ENCODE peak calls at places on chromosomes 7 and 10, in seven cellular contexts. One of them, this sample, is unnamed.

GRCh38 chr10:112898540-112899395 is 51.3 kb upstream of the TCF7L2 start:
- DNase-seq in lung: no peak
- DNase-seq in CD8-positive, alpha-beta T cell: no peak
- DNase-seq in PC-9: no peak
- DNase-seq in left ventricle myocardium inferior: no peak
- DNase-seq in GM23338: peak; percentile 91
- DNase-seq in ovary: peak; percentile 32
- DNase-seq in this sample: no peak

GRCh38 chr7:7424151-7424873 is 111.4 kb downstream of the COL28A1 start:
- DNase-seq in lung: peak; percentile 60
- DNase-seq in CD8-positive, alpha-beta T cell: peak; percentile 8
- DNase-seq in PC-9: peak; percentile 55
- DNase-seq in left ventricle myocardium inferior: peak; percentile 35
- DNase-seq in GM23338: peak; percentile 87
- DNase-seq in ovary: peak; percentile 72
- DNase-seq in this sample: no peak

GRCh38 chr7:142441074-142441403 is 183.2 kb upstream of the PRSS58 start:
- DNase-seq in lung: no peak
- DNase-seq in CD8-positive, alpha-beta T cell: no peak
- DNase-seq in PC-9: peak; percentile 93
- DNase-seq in left ventricle myocardium inferior: no peak
- DNase-seq in GM23338: peak; percentile 11
- DNase-seq in ovary: no peak
- DNase-seq in this sample: no peak

GRCh38 chr10:125021686-125022374 is 79.9 kb downstream of the ZRANB1 start:
- DNase-seq in lung: no peak
- DNase-seq in CD8-positive, alpha-beta T cell: no peak
- DNase-seq in PC-9: no peak
- DNase-seq in left ventricle myocardium inferior: no peak
- DNase-seq in GM23338: no peak
- DNase-seq in ovary: no peak
- DNase-seq in this sample: no peak

GRCh38 chr7:119974972-119975371 is 298.0 kb upstream of the KCND2 start:
- DNase-seq in lung: no peak
- DNase-seq in CD8-positive, alpha-beta T cell: no peak
- DNase-seq in PC-9: no peak
- DNase-seq in left ventricle myocardium inferior: no peak
- DNase-seq in GM23338: no peak
- DNase-seq in ovary: no peak
- DNase-seq in this sample: no peak

GRCh38 chr7:2521952-2522591 is 2.5 kb downstream of the LFNG start:
- DNase-seq in lung: peak; percentile 59
- DNase-seq in CD8-positive, alpha-beta T cell: peak; percentile 45
- DNase-seq in PC-9: no peak
- DNase-seq in left ventricle myocardium inferior: peak; percentile 50
- DNase-seq in GM23338: no peak
- DNase-seq in ovary: no peak
- DNase-seq in this sample: no peak

GRCh38 chr10:13865758-13866491 is 279.2 kb downstream of the PRPF18 start:
- DNase-seq in lung: no peak
- DNase-seq in CD8-positive, alpha-beta T cell: no peak
- DNase-seq in PC-9: peak; percentile 92
- DNase-seq in left ventricle myocardium inferior: no peak
- DNase-seq in GM23338: peak; percentile 76
- DNase-seq in ovary: no peak
- DNase-seq in this sample: no peak

GRCh38 chr10:101144053-101144452 is 13.0 kb downstream of the TLX1 start:
- DNase-seq in lung: no peak
- DNase-seq in CD8-positive, alpha-beta T cell: no peak
- DNase-seq in PC-9: no peak
- DNase-seq in left ventricle myocardium inferior: no peak
- DNase-seq in GM23338: no peak
- DNase-seq in ovary: no peak
- DNase-seq in this sample: no peak

GRCh38 chr10:130484912-130485180 is 348.7 kb downstream of the GLRX3 start:
- DNase-seq in lung: no peak
- DNase-seq in CD8-positive, alpha-beta T cell: no peak
- DNase-seq in PC-9: no peak
- DNase-seq in left ventricle myocardium inferior: no peak
- DNase-seq in GM23338: no peak
- DNase-seq in ovary: no peak
- DNase-seq in this sample: no peak

GRCh38 chr10:28382520-28383269 is 79.8 kb upstream of the MPP7 start:
- DNase-seq in lung: no peak
- DNase-seq in CD8-positive, alpha-beta T cell: no peak
- DNase-seq in PC-9: no peak
- DNase-seq in left ventricle myocardium inferior: no peak
- DNase-seq in GM23338: no peak
- DNase-seq in ovary: no peak
- DNase-seq in this sample: peak; percentile 2

GRCh38 chr7:4879401-4880081 is 4.0 kb downstream of the RADIL start:
- DNase-seq in lung: no peak
- DNase-seq in CD8-positive, alpha-beta T cell: no peak
- DNase-seq in PC-9: no peak
- DNase-seq in left ventricle myocardium inferior: no peak
- DNase-seq in GM23338: no peak
- DNase-seq in ovary: no peak
- DNase-seq in this sample: no peak

GRCh38 chr10:14533295-14533694 is 202.6 kb upstream of the FRMD4A start:
- DNase-seq in lung: no peak
- DNase-seq in CD8-positive, alpha-beta T cell: no peak
- DNase-seq in PC-9: no peak
- DNase-seq in left ventricle myocardium inferior: no peak
- DNase-seq in GM23338: no peak
- DNase-seq in ovary: no peak
- DNase-seq in this sample: no peak

GRCh38 chr10:73590881-73591577 is at the start of gene USP54:
- DNase-seq in lung: no peak
- DNase-seq in CD8-positive, alpha-beta T cell: no peak
- DNase-seq in PC-9: peak; percentile 94
- DNase-seq in left ventricle myocardium inferior: no peak
- DNase-seq in GM23338: peak; percentile 83
- DNase-seq in ovary: no peak
- DNase-seq in this sample: no peak

GRCh38 chr10:27100800-27101347 is 580 bp upstream of the ANKRD26 start:
- DNase-seq in lung: no peak
- DNase-seq in CD8-positive, alpha-beta T cell: peak; percentile 3
- DNase-seq in PC-9: no peak
- DNase-seq in left ventricle myocardium inferior: no peak
- DNase-seq in GM23338: no peak
- DNase-seq in ovary: peak; percentile 20
- DNase-seq in this sample: no peak

GRCh38 chr10:70441161-70441876 is at the start of gene NODAL:
- DNase-seq in lung: no peak
- DNase-seq in CD8-positive, alpha-beta T cell: no peak
- DNase-seq in PC-9: no peak
- DNase-seq in left ventricle myocardium inferior: no peak
- DNase-seq in GM23338: peak; percentile 68
- DNase-seq in ovary: no peak
- DNase-seq in this sample: no peak

GRCh38 chr10:131868436-131868835 is 32.4 kb upstream of the PPP2R2D start:
- DNase-seq in lung: no peak
- DNase-seq in CD8-positive, alpha-beta T cell: no peak
- DNase-seq in PC-9: no peak
- DNase-seq in left ventricle myocardium inferior: no peak
- DNase-seq in GM23338: no peak
- DNase-seq in ovary: no peak
- DNase-seq in this sample: no peak

DNA sequence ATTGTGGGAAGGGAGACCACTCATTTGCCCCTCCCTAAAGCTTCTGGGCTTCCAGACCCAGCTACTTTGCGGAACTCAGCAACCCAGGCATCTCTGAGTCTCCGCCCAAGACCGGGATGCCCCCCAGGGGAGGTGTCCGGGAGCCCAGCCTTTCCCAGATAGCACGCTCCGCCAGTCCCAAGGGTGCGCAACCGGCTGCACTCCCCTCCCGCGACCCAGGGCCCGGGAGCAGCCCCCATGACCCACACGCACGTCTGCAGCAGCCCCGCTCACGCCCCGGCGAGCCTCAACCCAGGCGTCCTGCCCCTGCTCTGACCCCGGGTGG is at the start of gene EPO:
- DNase-seq in lung: no peak
- DNase-seq in CD8-positive, alpha-beta T cell: no peak
- DNase-seq in PC-9: no peak
- DNase-seq in left ventricle myocardium inferior: no peak
- DNase-seq in GM23338: peak; percentile 33
- DNase-seq in ovary: no peak
- DNase-seq in this sample: no peak
- TF ChIP-seq CTCF in lung: no peak
- TF ChIP-seq CTCF in CD8-positive, alpha-beta T cell: no peak
- TF ChIP-seq CTCF in PC-9: no peak
- TF ChIP-seq CTCF in left ventricle myocardium inferior: no peak
- TF ChIP-seq CTCF in GM23338: no peak
- TF ChIP-seq CTCF in ovary: no peak
- TF ChIP-seq CTCF in this sample: no peak

GRCh38 chr7:157022681-157023588 is 12.5 kb upstream of the MNX1 start:
- DNase-seq in lung: peak; percentile 77
- DNase-seq in CD8-positive, alpha-beta T cell: no peak
- DNase-seq in PC-9: no peak
- DNase-seq in left ventricle myocardium inferior: no peak
- DNase-seq in GM23338: peak; percentile 62
- DNase-seq in ovary: no peak
- DNase-seq in this sample: no peak

GRCh38 chr7:157019718-157020451 is 9.4 kb upstream of the MNX1 start:
- DNase-seq in lung: no peak
- DNase-seq in CD8-positive, alpha-beta T cell: no peak
- DNase-seq in PC-9: no peak
- DNase-seq in left ventricle myocardium inferior: no peak
- DNase-seq in GM23338: peak; percentile 42
- DNase-seq in ovary: no peak
- DNase-seq in this sample: no peak

GRCh38 chr7:157021893-157022680 is 11.6 kb upstream of the MNX1 start:
- DNase-seq in lung: no peak
- DNase-seq in CD8-positive, alpha-beta T cell: no peak
- DNase-seq in PC-9: no peak
- DNase-seq in left ventricle myocardium inferior: no peak
- DNase-seq in GM23338: peak; percentile 53
- DNase-seq in ovary: no peak
- DNase-seq in this sample: no peak

GRCh38 chr7:157020514-157021070 is 10.1 kb upstream of the MNX1 start:
- DNase-seq in lung: no peak
- DNase-seq in CD8-positive, alpha-beta T cell: no peak
- DNase-seq in PC-9: no peak
- DNase-seq in left ventricle myocardium inferior: no peak
- DNase-seq in GM23338: peak; percentile 56
- DNase-seq in ovary: no peak
- DNase-seq in this sample: no peak

GRCh38 chr7:157021071-157021891 is 10.8 kb upstream of the MNX1 start:
- DNase-seq in lung: no peak
- DNase-seq in CD8-positive, alpha-beta T cell: no peak
- DNase-seq in PC-9: no peak
- DNase-seq in left ventricle myocardium inferior: no peak
- DNase-seq in GM23338: peak; percentile 60
- DNase-seq in ovary: no peak
- DNase-seq in this sample: no peak
- H3K27me3 ChIP-seq in lung: peaks cover 34% of the 10 kb centered on the region
- H3K27me3 ChIP-seq in CD8-positive, alpha-beta T cell: peaks cover 27% of the 10 kb centered on the region
- H3K27me3 ChIP-seq in PC-9: peaks cover 45% of the 10 kb centered on the region
- H3K27me3 ChIP-seq in left ventricle myocardium inferior: peaks cover 100% of the 10 kb centered on the region
- H3K27me3 ChIP-seq in GM23338: peaks cover 100% of the 10 kb centered on the region
- H3K27me3 ChIP-seq in ovary: no peaks in the 10 kb centered on the region
- H3K27me3 ChIP-seq in this sample: peaks cover 83% of the 10 kb centered on the region

DNA sequence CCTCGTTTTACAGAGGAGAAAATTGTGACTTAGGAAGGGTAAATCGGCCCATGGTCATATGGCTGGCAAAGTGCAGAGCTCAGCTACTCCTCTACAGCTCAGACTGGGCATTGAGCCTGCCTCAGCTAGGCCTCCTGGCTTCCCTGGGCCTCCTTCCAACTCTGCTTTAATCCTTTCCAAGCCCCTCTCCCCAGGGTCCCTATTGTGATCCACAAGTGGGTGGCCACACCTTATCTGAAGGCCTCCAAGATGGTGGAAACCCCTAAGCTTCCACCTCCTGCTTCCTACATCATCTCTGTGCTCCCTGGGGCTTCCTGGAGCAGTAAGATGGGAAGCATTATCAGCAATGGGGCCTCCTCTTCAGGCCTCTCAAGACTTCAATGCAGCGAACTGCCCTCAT is 3.0 kb upstream of the LGI1 start:
- DNase-seq in lung: no peak
- DNase-seq in CD8-positive, alpha-beta T cell: no peak
- DNase-seq in PC-9: no peak
- DNase-seq in left ventricle myocardium inferior: no peak
- DNase-seq in GM23338: no peak
- DNase-seq in ovary: no peak
- DNase-seq in this sample: no peak
- H3K4me3 ChIP-seq in lung: no peak overlapping the region
- H3K4me3 ChIP-seq in CD8-positive, alpha-beta T cell: no peak overlapping the region
- H3K4me3 ChIP-seq in PC-9: no peak overlapping the region
- H3K4me3 ChIP-seq in left ventricle myocardium inferior: no peak overlapping the region
- H3K4me3 ChIP-seq in GM23338: no peak overlapping the region
- H3K4me3 ChIP-seq in ovary: no peak overlapping the region
- H3K4me3 ChIP-seq in this sample: no peak overlapping the region

DNA sequence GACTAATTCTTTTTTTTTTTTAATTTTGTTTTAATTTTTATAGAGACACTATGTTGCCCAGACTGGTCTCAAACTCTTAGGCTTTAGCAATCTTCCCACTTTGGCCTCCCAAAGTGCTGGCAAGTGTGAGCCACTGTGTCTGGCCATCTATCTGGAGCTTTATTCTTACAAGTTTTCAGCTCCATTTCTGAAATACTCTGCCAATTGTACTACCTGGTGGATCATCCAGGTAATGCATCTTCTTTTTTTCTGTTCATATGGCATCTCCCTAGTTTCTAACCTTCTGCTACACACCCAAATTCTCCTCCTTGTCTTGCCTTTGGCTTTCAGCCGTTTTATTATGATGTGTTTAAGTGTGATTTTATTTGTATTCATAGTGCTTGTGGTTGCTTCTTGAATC is 40.2 kb downstream of the ZNF365 start:
- DNase-seq in lung: no peak
- DNase-seq in CD8-positive, alpha-beta T cell: no peak
- DNase-seq in PC-9: no peak
- DNase-seq in left ventricle myocardium inferior: no peak
- DNase-seq in GM23338: peak; percentile 37
- DNase-seq in ovary: no peak
- DNase-seq in this sample: no peak
- TF ChIP-seq CTCF in lung: no peak
- TF ChIP-seq CTCF in CD8-positive, alpha-beta T cell: no peak
- TF ChIP-seq CTCF in PC-9: peak; percentile 58
- TF ChIP-seq CTCF in left ventricle myocardium inferior: no peak
- TF ChIP-seq CTCF in GM23338: peak; percentile 40
- TF ChIP-seq CTCF in ovary: no peak
- TF ChIP-seq CTCF in this sample: peak; percentile 20

GRCh38 chr7:27179030-27179429 is 4.9 kb upstream of the HOXA10 start:
- DNase-seq in lung: no peak
- DNase-seq in CD8-positive, alpha-beta T cell: no peak
- DNase-seq in PC-9: no peak
- DNase-seq in left ventricle myocardium inferior: peak; percentile 3
- DNase-seq in GM23338: no peak
- DNase-seq in ovary: no peak
- DNase-seq in this sample: no peak
- H3K27me3 ChIP-seq in lung: peaks cover 20% of the 10 kb centered on the region
- H3K27me3 ChIP-seq in CD8-positive, alpha-beta T cell: peaks cover 59% of the 10 kb centered on the region
- H3K27me3 ChIP-seq in PC-9: no peaks in the 10 kb centered on the region
- H3K27me3 ChIP-seq in left ventricle myocardium inferior: peaks cover 100% of the 10 kb centered on the region
- H3K27me3 ChIP-seq in GM23338: peaks cover 100% of the 10 kb centered on the region
- H3K27me3 ChIP-seq in ovary: peaks cover 14% of the 10 kb centered on the region
- H3K27me3 ChIP-seq in this sample: peaks cover 94% of the 10 kb centered on the region

This sample was measured in AG04450.